ENCODE peak calls at places on chromosomes 1 and 21, in ten cellular contexts. X is NCI-H1436; U is stromal cell of bone marrow; Q is kidney; J is AG20443; N is COR-L47; E is aorta; K is central memory CD4-positive, alpha-beta T cell; A is stimulated activated CD4-positive, alpha-beta T cell treated with anti-CD3 and anti-CD28 coated beads, Interleukin-4, amount 100 ng/mL, for 1 hour; F is globus pallidus. O is an unnamed sample.

GRCh38 chr1:3064901-3065300 is 4.1 kb upstream of the PRDM16 start:
- DNase-seq in X (no peak), U (no peak), Q (peak; percentile 52), J (no peak), N (no peak), E (peak; percentile 45), K (no peak), A (no peak), F (no peak), O (no peak)

GRCh38 chr21:36388076-36388475 is 2.9 kb downstream of the CHAF1B start:
- DNase-seq in X (no peak), U (no peak), Q (no peak), J (no peak), N (peak; percentile 3), E (no peak), K (no peak), A (no peak), F (no peak), O (no peak)

GRCh38 chr1:5906116-5906515 is 86.1 kb downstream of the NPHP4 start:
- DNase-seq in X (no peak), U (no peak), Q (no peak), J (no peak), N (no peak), E (peak; percentile 37), K (no peak), A (no peak), F (no peak), O (no peak)

GRCh38 chr1:154407866-154408777 is 3.0 kb downstream of the IL6R start:
- DNase-seq in X (no peak), U (no peak), Q (no peak), J (peak; percentile 20), N (no peak), E (peak; percentile 33), K (peak; percentile 46), A (no peak), F (no peak), O (no peak)

GRCh38 chr1:199495432-199495831 is 532.1 kb upstream of the NR5A2 start:
- DNase-seq in X (no peak), U (no peak), Q (no peak), J (no peak), N (no peak), E (no peak), K (no peak), A (no peak), F (no peak), O (no peak)

GRCh38 chr1:227888404-227889046 is 59.2 kb downstream of the WNT9A start:
- DNase-seq in X (no peak), U (no peak), Q (peak; percentile 63), J (no peak), N (peak; percentile 43), E (no peak), K (no peak), A (no peak), F (no peak), O (peak; percentile 21)

GRCh38 chr21:45078877-45079281 is 4.5 kb downstream of the ADARB1 start:
- DNase-seq in X (no peak), U (peak; percentile 47), Q (no peak), J (peak; percentile 79), N (no peak), E (peak; percentile 60), K (peak; percentile 90), A (peak; percentile 58), F (no peak), O (no peak)

GRCh38 chr21:17512245-17513213 is at the start of gene CXADR:
- DNase-seq in X (peak; percentile 93), U (no peak), Q (peak; percentile 95), J (peak; percentile 43), N (peak; percentile 90), E (peak; percentile 77), K (peak; percentile 80), A (peak; percentile 78), F (peak; percentile 81), O (peak; percentile 68)

GRCh38 chr1:87880098-87880746 is 551.5 kb downstream of the LMO4 start:
- DNase-seq in X (no peak), U (no peak), Q (no peak), J (no peak), N (no peak), E (no peak), K (no peak), A (no peak), F (no peak), O (no peak)

GRCh38 chr1:232036161-232036942 is 409.8 kb downstream of the DISC1 start:
- DNase-seq in X (no peak), U (no peak), Q (no peak), J (no peak), N (no peak), E (no peak), K (no peak), A (no peak), F (no peak), O (no peak)

GRCh38 chr1:65467536-65467935 is 47.1 kb downstream of the LEPR start:
- DNase-seq in X (peak; percentile 48), U (no peak), Q (no peak), J (peak; percentile 18), N (peak; percentile 8), E (no peak), K (no peak), A (no peak), F (no peak), O (peak; percentile 91)

GRCh38 chr21:14742119-14742518 is 196.0 kb upstream of the SAMSN1 start:
- DNase-seq in X (no peak), U (no peak), Q (no peak), J (no peak), N (no peak), E (no peak), K (no peak), A (no peak), F (no peak), O (no peak)

GRCh38 chr1:47709302-47710074 is 271.6 kb downstream of the FOXD2 start:
- DNase-seq in X (peak; percentile 83), U (no peak), Q (no peak), J (peak; percentile 44), N (peak; percentile 52), E (no peak), K (no peak), A (no peak), F (peak; percentile 20), O (no peak)

GRCh38 chr1:24507423-24507804 is 4.8 kb downstream of the RCAN3 start:
- DNase-seq in X (no peak), U (no peak), Q (no peak), J (no peak), N (peak; percentile 10), E (no peak), K (peak; percentile 66), A (no peak), F (no peak), O (no peak)

GRCh38 chr1:1861339-1861730 is 29.6 kb downstream of the GNB1 start:
- DNase-seq in X (no peak), U (no peak), Q (no peak), J (no peak), N (no peak), E (no peak), K (no peak), A (no peak), F (no peak), O (no peak)

GRCh38 chr21:16541366-16541765 is 811.6 kb downstream of the USP25 start:
- DNase-seq in X (no peak), U (no peak), Q (no peak), J (no peak), N (no peak), E (no peak), K (no peak), A (no peak), F (no peak), O (no peak)

GRCh38 chr1:54519709-54520108 is 28.3 kb upstream of the ACOT11 start:
- DNase-seq in X (no peak), U (no peak), Q (no peak), J (peak; percentile 45), N (no peak), E (no peak), K (no peak), A (no peak), F (no peak), O (no peak)

GRCh38 chr1:212683357-212683722 is 16.3 kb downstream of the BATF3 start:
- DNase-seq in X (no peak), U (no peak), Q (no peak), J (no peak), N (no peak), E (no peak), K (no peak), A (peak; percentile 30), F (peak; percentile 22), O (no peak)

GRCh38 chr1:228281631-228282328 is 73.9 kb downstream of the OBSCN start:
- DNase-seq in X (no peak), U (no peak), Q (peak; percentile 69), J (no peak), N (no peak), E (peak; percentile 72), K (no peak), A (no peak), F (no peak), O (no peak)

GRCh38 chr1:236280438-236281285 is 1.1 kb downstream of the ERO1B start:
- DNase-seq in X (peak; percentile 59), U (no peak), Q (no peak), J (peak; percentile 14), N (peak; percentile 63), E (no peak), K (peak; percentile 35), A (peak; percentile 13), F (no peak), O (peak; percentile 51)